ENCODE peak calls at places on chromosomes 11 and 22, in four cellular contexts. G is uterus, X is left lung, Q is coronary artery. P is an unnamed sample.

GRCh38 chr11:45647786-45648185 is 17.6 kb downstream of the CHST1 start:
- DNase-seq in X (no peak), Q (no peak), G (no peak), P (no peak)

GRCh38 chr11:65224939-65225283 is 36.9 kb upstream of the POLA2 start:
- DNase-seq in X (peak), Q (no peak), G (peak), P (no peak)

GRCh38 chr11:71301858-71302533 is 49.6 kb upstream of the SHANK2 start:
- DNase-seq in Q (peak), X (no peak), G (no peak), P (no peak)

GRCh38 chr11:17076517-17077239 is 789 bp downstream of the RPS13 start:
- DNase-seq in X (peak), G (no peak), Q (no peak), P (no peak)

GRCh38 chr22:46007003-46007847 is 30.3 kb upstream of the WNT7B start:
- DNase-seq in X (peak), G (peak), Q (peak), P (peak)

GRCh38 chr22:46578824-46579561 is 41.2 kb upstream of the GRAMD4 start:
- DNase-seq in G (no peak), X (peak), Q (no peak), P (peak)

GRCh38 chr22:46703166-46703995 is 34.7 kb downstream of the CERK start:
- DNase-seq in G (no peak), X (peak), Q (no peak), P (no peak)

GRCh38 chr22:49327411-49327810 is 500.3 kb downstream of the BRD1 start:
- DNase-seq in G (no peak), X (no peak), Q (peak), P (no peak)

GRCh38 chr11:111592491-111592890 is 9.8 kb upstream of the SIK2 start:
- DNase-seq in X (no peak), G (no peak), Q (no peak), P (no peak)

GRCh38 chr11:33453225-33453624 is 196.0 kb downstream of the HIPK3 start:
- DNase-seq in Q (no peak), X (no peak), G (no peak), P (no peak)

GRCh38 chr11:75233688-75234295 is 6.8 kb upstream of the TPBGL start:
- DNase-seq in G (no peak), X (no peak), Q (no peak), P (peak)

GRCh38 chr11:102194983-102195382 is 84.7 kb downstream of the YAP1 start:
- DNase-seq in G (no peak), X (no peak), Q (no peak), P (no peak)

GRCh38 chr22:24554316-24555159 is at the start of gene GUCD1:
- DNase-seq in X (no peak), Q (no peak), G (no peak), P (peak)

GRCh38 chr22:28222976-28223375 is 303.9 kb upstream of the PITPNB start:
- DNase-seq in X (no peak), Q (no peak), G (no peak), P (no peak)

GRCh38 chr11:5274340-5274739 is 4.6 kb upstream of the HBE1 start:
- DNase-seq in G (no peak), X (no peak), Q (no peak), P (no peak)

GRCh38 chr11:126736682-126737404 is 263.7 kb downstream of the KIRREL3 start:
- DNase-seq in Q (no peak), G (no peak), X (no peak), P (no peak)

GRCh38 chr11:34997872-34998548 is 81.6 kb downstream of the PDHX start:
- DNase-seq in G (no peak), Q (no peak), X (no peak), P (no peak)

GRCh38 chr22:47842119-47842518 is 1079.7 kb downstream of the TBC1D22A start:
- DNase-seq in Q (no peak), X (peak), G (no peak), P (no peak)

GRCh38 chr11:67397986-67398660 is 3.5 kb downstream of the PPP1CA start:
- DNase-seq in Q (no peak), G (no peak), X (no peak), P (no peak)

GRCh38 chr11:65817815-65818680 is 15.7 kb upstream of the SNX32 start:
- DNase-seq in G (peak), Q (peak), X (peak), P (peak)

GRCh38 chr11:10452211-10452767 is 2.8 kb upstream of the AMPD3 start:
- DNase-seq in X (no peak), Q (no peak), G (no peak), P (no peak)

GRCh38 chr11:35856756-35857155 is 87.1 kb upstream of the LDLRAD3 start:
- DNase-seq in G (no peak), X (no peak), Q (no peak), P (no peak)

GRCh38 chr11:38005597-38005996 is 1407.6 kb upstream of the RAG2 start:
- DNase-seq in Q (no peak), G (no peak), X (no peak), P (no peak)

GRCh38 chr22:34608716-34609115 is 457.2 kb upstream of the ISX start:
- DNase-seq in G (no peak), X (no peak), Q (no peak), P (no peak)

GRCh38 chr11:13105237-13105844 is 96.2 kb downstream of the RASSF10 start:
- DNase-seq in G (peak), Q (no peak), X (no peak), P (no peak)

GRCh38 chr11:79437274-79437980 is 3.4 kb downstream of the TENM4 start:
- DNase-seq in Q (peak), X (peak), G (peak), P (peak)
- H3K27ac ChIP-seq in Q (peak), X (no peak), G (peak), P (no peak)

GRCh38 chr22:38699784-38700183 is 959 bp downstream of the JOSD1 start:
- DNase-seq in Q (no peak), G (no peak), X (no peak), P (no peak)

GRCh38 chr22:38698407-38699094 is 2.2 kb downstream of the JOSD1 start:
- DNase-seq in Q (no peak), G (no peak), X (no peak), P (no peak)

GRCh38 chr22:38700271-38700788 is 413 bp downstream of the JOSD1 start:
- DNase-seq in Q (no peak), G (no peak), X (peak), P (peak)

GRCh38 chr22:38697055-38697980 is 3.4 kb downstream of the JOSD1 start:
- DNase-seq in Q (no peak), G (no peak), X (no peak), P (no peak)

GRCh38 chr22:38699143-38699542 is 1.6 kb downstream of the JOSD1 start:
- DNase-seq in G (no peak), X (no peak), Q (no peak), P (no peak)
- H3K27ac ChIP-seq in G (peak), X (peak), Q (peak), P (peak)

GRCh38 chr11:129949976-129950318 is 52.7 kb downstream of the PRDM10 start:
- DNase-seq in G (no peak), X (no peak), Q (no peak), P (no peak)
- H3K27ac ChIP-seq in G (no peak), X (no peak), Q (no peak), P (no peak)

GRCh38 chr11:134752964-134753804 is 341.1 kb upstream of the B3GAT1 start:
- DNase-seq in X (no peak), G (no peak), Q (no peak), P (no peak)
- H3K27ac ChIP-seq in X (no peak), G (no peak), Q (no peak), P (no peak)

DNA sequence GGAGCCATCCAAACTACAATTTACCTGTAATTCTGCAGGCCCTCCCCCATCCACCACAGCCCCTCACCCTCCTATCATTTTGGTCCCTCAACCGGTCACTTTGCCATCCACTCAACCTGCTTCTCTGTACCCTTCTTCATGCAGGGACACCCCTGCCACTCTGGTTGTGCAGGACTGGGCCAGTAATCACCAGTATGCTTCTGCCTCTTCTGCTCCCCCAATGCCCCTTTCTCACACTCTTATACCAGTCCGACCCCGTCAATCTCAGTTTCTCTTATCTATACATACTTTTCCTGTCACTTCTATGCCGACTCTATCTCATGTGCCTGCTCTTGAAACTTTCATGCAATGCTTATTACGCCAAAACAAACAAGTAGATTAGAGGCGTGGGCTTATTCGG is 5.1 kb upstream of the COMT start:
- DNase-seq in Q (no peak), G (no peak), X (peak), P (no peak)
- H3K27ac ChIP-seq in Q (no peak), G (no peak), X (no peak), P (no peak)

GRCh38 chr11:107563702-107564101 is 1.8 kb downstream of the ALKBH8 start:
- DNase-seq in X (no peak), G (no peak), Q (no peak), P (no peak)

GRCh38 chr11:107561688-107562087 is 3.8 kb downstream of the ALKBH8 start:
- DNase-seq in X (no peak), G (no peak), Q (no peak), P (no peak)

GRCh38 chr11:107565219-107565937 is at the start of gene ALKBH8:
- DNase-seq in Q (peak), X (peak), G (peak), P (peak)

GRCh38 chr11:107564877-107565218 is 687 bp downstream of the ALKBH8 start:
- DNase-seq in X (no peak), G (no peak), Q (no peak), P (no peak)

DNA sequence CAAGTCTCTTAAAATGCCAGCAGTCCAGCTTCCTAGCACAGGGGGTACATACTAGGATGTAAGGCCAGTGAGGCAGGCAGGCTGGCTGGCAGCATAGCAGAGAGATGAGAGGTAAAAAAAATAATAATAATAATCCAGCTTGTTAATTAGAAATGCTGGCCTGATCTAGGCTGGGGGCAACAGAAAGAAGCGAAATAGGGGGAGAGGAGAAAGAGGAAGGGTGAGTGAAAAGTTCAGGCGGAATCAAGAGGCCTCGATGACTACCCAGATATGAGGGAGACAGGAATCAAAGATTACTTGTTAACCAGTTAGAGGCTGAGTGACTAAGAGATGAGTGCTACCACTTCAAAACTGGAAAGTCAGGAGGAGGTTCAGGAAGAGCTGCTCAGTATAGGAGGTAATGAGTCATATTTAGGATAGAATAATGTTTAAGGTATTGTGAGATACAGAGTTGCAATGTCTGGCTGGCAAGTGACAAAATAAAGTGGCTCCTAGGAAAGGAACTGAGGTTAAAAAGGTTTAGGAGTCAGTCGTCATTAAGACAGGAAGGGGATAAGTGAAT is 2.8 kb downstream of the ALKBH8 start:
- DNase-seq in G (no peak), Q (no peak), X (no peak), P (no peak)
- H3K27ac ChIP-seq in G (no peak), Q (no peak), X (peak), P (no peak)

DNA sequence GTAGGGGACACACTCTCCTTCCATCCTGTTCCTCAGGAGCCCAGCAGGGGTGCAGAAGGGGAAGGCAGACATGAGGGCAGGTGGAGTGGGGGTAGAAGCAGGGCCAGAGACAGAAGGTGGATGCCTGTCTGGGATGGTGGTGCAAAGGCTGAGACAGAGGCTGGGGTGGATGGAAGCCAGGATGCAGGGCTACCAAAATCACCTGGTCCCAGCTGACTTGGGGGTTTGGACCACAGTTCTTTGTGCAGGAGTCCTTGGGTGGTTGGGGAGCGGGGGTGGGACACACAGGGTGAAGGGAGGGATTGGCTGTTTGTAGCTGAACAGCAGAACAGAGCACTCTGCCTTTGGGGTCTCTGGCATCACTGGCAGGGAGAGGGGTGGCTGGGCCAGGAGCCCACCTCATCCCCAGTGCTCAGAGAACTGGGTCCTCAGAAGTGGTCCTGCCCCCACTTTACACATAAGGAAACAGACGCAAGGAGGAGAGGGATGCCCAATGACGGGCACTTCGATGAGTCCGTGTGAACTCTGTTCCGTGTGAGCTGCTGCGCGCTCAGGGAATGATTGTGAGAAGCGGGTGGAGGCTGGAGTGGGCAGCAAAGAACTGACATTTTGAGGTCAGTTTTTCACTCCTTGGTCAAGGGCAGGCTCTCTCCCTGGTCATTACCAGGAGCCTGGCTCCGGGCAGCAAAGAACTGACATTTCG is 1.8 kb downstream of the TAGLN start:
- DNase-seq in X (peak), G (peak), Q (no peak), P (no peak)
- H3K27ac ChIP-seq in X (peak), G (peak), Q (peak), P (no peak)

P was measured in pancreas.